ENCODE peak calls at places on chromosomes 4 and X, in seven cellular contexts. I is HCT116, Q is GM23248, S is neural progenitor cell, W is GM23338, H is SK-N-SH, E is PC-3. J is an unnamed sample.

GRCh38 chrX:38806054-38806389 is 4.8 kb downstream of the MID1IP1 start:
- DNase-seq in I (no peak), Q (peak), S (no peak), W (no peak), H (peak), E (no peak), J (peak)

GRCh38 chrX:39309018-39309620 is 507.9 kb downstream of the MID1IP1 start:
- DNase-seq in I (no peak), Q (peak), S (no peak), W (no peak), H (no peak), E (no peak), J (no peak)

GRCh38 chrX:133390647-133391046 is 24.6 kb downstream of the GPC4 start:
- DNase-seq in I (no peak), Q (no peak), S (no peak), W (no peak), H (no peak), E (no peak), J (no peak)

GRCh38 chrX:36214924-36215323 is 295.4 kb downstream of the CFAP47 start:
- DNase-seq in I (no peak), Q (no peak), S (no peak), W (peak), H (no peak), E (no peak), J (no peak)

GRCh38 chr4:154743683-154744340 is at the start of gene LRAT:
- DNase-seq in I (peak), Q (peak), S (peak), W (peak), H (peak), E (peak), J (no peak)

GRCh38 chr4:125388653-125389052 is 73.9 kb downstream of the FAT4 start:
- DNase-seq in I (no peak), Q (peak), S (no peak), W (no peak), H (no peak), E (peak), J (no peak)

GRCh38 chr4:24067781-24068193 is 177.9 kb upstream of the PPARGC1A start:
- DNase-seq in I (no peak), Q (peak), S (no peak), W (no peak), H (no peak), E (peak), J (no peak)

GRCh38 chrX:23317799-23318724 is 16.6 kb upstream of the PTCHD1 start:
- DNase-seq in I (no peak), Q (peak), S (peak), W (peak), H (peak), E (peak), J (peak)

GRCh38 chrX:139803224-139803623 is 95.3 kb upstream of the MCF2 start:
- DNase-seq in I (no peak), Q (no peak), S (no peak), W (no peak), H (no peak), E (peak), J (no peak)

GRCh38 chr4:87659247-87659931 is 9.3 kb downstream of the DMP1 start:
- DNase-seq in I (peak), Q (peak), S (no peak), W (no peak), H (no peak), E (peak), J (no peak)

GRCh38 chr4:107757860-107758476 is 37.9 kb upstream of the PAPSS1 start:
- DNase-seq in I (no peak), Q (peak), S (peak), W (peak), H (peak), E (peak), J (peak)

DNA sequence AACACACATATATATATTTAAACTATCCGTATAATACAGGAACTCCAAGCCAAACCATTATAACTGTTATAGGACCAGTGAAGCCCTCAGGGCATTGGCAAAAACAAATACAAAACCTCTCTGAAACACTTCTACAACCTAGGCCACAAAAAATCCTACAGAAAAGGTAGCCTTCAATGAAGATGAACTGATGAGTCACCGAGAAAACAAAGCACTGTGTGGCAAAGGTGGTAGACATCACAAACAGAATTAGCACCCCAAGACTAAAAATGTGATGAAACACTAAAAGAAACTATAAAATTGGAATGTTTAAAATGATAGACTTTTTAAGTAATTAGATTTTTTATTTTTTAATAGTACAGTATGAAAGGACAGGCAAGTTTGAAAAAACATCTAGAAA is 5.5 kb upstream of the HSPA4L start:
- DNase-seq in I (no peak), Q (no peak), S (no peak), W (no peak), H (no peak), E (peak), J (no peak)
- H3K4me2 ChIP-seq in I (no peak), Q (no peak), S (no peak), W (no peak), H (no peak), E (no peak), J (no peak)

GRCh38 chr4:184345573-184345922 is 127.9 kb upstream of the ENPP6 start:
- DNase-seq in I (no peak), Q (no peak), S (no peak), W (no peak), H (no peak), E (no peak), J (no peak)

GRCh38 chr4:184342167-184342856 is 124.6 kb upstream of the ENPP6 start:
- DNase-seq in I (no peak), Q (no peak), S (no peak), W (no peak), H (no peak), E (no peak), J (no peak)

GRCh38 chr4:184344435-184344834 is 126.8 kb upstream of the ENPP6 start:
- DNase-seq in I (no peak), Q (no peak), S (no peak), W (no peak), H (no peak), E (no peak), J (no peak)

GRCh38 chr4:184344899-184345572 is 127.4 kb upstream of the ENPP6 start:
- DNase-seq in I (no peak), Q (no peak), S (no peak), W (no peak), H (peak), E (no peak), J (no peak)

DNA sequence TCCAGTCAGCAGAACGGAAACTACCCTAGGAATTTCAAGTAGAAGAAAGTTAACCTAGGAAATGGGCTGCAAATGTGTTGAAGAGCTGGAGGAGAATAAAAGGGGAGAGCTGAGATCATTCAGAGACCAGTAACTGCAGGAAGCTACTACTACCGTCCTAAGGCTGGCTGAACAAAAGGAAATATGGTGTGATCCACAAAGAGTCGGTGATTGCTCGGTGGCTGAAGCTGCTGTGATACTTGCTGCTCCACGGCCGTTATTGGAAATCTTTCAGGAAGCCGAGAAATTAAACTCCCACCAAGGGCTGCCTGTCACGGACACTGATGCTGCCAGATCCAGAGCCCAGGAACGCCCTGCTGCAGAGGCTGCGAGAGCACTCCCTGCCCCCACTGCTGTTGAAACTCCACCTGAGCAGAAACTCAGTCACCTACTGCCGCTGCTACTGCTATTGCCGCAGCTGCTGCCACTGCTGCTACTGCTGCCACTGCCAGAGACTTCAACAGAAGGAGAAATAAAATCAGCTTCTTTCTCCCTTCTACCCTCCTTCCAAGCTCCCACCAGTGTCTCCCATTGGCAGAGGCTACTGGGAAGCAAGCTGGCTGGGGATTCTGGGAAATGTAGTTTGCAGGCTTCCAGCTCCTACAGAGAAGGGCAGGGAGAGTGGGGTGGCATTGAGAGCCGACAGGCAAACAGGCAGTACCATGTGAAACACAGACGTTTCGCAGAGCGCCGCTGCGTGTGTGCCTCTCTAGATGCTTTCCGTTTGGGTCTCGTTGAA is 125.9 kb upstream of the ENPP6 start:
- DNase-seq in I (peak), Q (peak), S (peak), W (peak), H (peak), E (peak), J (peak)
- TF ChIP-seq EZH2phosphoT487 in I (no peak), Q (no peak), S (no peak), W (no peak), H (no peak), E (no peak), J (no peak)

DNA sequence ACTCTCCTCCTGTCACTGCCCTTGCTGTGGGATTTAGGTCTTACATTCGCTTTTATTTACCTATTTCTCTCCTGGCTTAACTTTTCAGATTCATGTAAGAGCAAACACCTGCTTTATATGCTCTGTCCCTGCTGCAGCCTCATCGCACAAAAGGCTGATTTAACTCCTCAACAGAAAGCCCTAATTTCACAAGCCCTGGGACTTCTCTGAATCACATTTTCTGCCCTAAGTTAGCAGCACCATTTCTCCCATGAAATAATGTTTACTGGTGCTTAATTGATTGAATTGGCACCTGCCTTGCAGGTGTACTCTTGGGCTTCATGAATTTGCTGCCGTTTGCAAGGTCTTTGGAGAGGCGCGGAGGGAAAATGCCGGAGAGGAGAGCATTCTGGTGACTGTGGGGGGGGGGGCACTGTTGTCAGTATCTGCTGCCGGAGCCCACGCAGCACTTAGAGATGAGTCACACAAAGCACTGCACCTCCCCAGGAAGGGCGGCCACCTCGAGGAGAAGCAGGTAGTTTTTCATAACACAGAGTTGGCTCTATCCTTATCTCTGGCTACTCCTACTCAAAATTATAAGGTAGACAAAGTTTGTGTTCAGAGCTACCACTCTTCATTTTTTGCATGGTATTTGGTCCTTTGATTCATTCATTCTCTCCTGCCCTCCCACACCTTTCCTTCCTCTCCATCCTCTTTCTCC is 76.4 kb upstream of the SCOC start:
- DNase-seq in I (peak), Q (peak), S (peak), W (no peak), H (no peak), E (peak), J (no peak)
- H3K4me2 ChIP-seq in I (peak), Q (peak), S (peak), W (peak), H (peak), E (peak), J (no peak)

GRCh38 chr4:82715731-82716617 is 82.6 kb downstream of the SCD5 start:
- DNase-seq in I (no peak), Q (peak), S (no peak), W (no peak), H (no peak), E (no peak), J (no peak)

GRCh38 chr4:82718067-82718935 is 80.3 kb downstream of the SCD5 start:
- DNase-seq in I (no peak), Q (peak), S (no peak), W (no peak), H (no peak), E (no peak), J (no peak)

GRCh38 chr4:82711158-82711785 is 87.3 kb downstream of the SCD5 start:
- DNase-seq in I (no peak), Q (no peak), S (no peak), W (no peak), H (no peak), E (no peak), J (no peak)

GRCh38 chr4:82710202-82710929 is 88.2 kb downstream of the SCD5 start:
- DNase-seq in I (no peak), Q (peak), S (peak), W (peak), H (no peak), E (no peak), J (no peak)

GRCh38 chr4:82713856-82714255 is 84.7 kb downstream of the SCD5 start:
- DNase-seq in I (no peak), Q (peak), S (no peak), W (no peak), H (no peak), E (no peak), J (no peak)
- TF ChIP-seq EZH2phosphoT487 in I (no peak), Q (no peak), S (no peak), W (no peak), H (no peak), E (no peak), J (no peak)

GRCh38 chrX:85052207-85052606 is 48.5 kb downstream of the APOOL start:
- DNase-seq in I (no peak), Q (peak), S (no peak), W (no peak), H (no peak), E (no peak), J (no peak)
- H3K4me2 ChIP-seq in I (peak), Q (peak), S (no peak), W (no peak), H (peak), E (peak), J (no peak)

GRCh38 chr4:139675156-139675555 is 9.5 kb downstream of the MGST2 start:
- DNase-seq in I (no peak), Q (no peak), S (no peak), W (no peak), H (no peak), E (no peak), J (peak)
- TF ChIP-seq EZH2phosphoT487 in I (no peak), Q (no peak), S (no peak), W (no peak), H (no peak), E (no peak), J (no peak)

GRCh38 chr4:109614015-109614414 is 54.0 kb downstream of the MCUB start:
- DNase-seq in I (no peak), Q (no peak), S (no peak), W (no peak), H (no peak), E (no peak), J (no peak)
- H3K4me2 ChIP-seq in I (no peak), Q (no peak), S (no peak), W (no peak), H (no peak), E (no peak), J (peak)